ENCODE peak calls at places on chromosome 20, in seven cellular contexts. One of them, this sample, is unnamed.

GRCh38 chr20:8213831-8214587 is 81.9 kb downstream of the PLCB1 start:
- DNase-seq in A673: no peak
- DNase-seq in RKO: no peak
- DNase-seq in K562: no peak
- DNase-seq in left cardiac atrium: no peak
- DNase-seq in IMR-90: no peak
- DNase-seq in CD8-positive, alpha-beta T cell: no peak
- DNase-seq in this sample: no peak

GRCh38 chr20:56626367-56627121 is 2.6 kb upstream of the TFAP2C start:
- DNase-seq in A673: peak
- DNase-seq in RKO: no peak
- DNase-seq in K562: peak
- DNase-seq in left cardiac atrium: no peak
- DNase-seq in IMR-90: no peak
- DNase-seq in CD8-positive, alpha-beta T cell: no peak
- DNase-seq in this sample: no peak

GRCh38 chr20:59159822-59160740 is 3.5 kb upstream of the ZNF831 start:
- DNase-seq in A673: no peak
- DNase-seq in RKO: no peak
- DNase-seq in K562: no peak
- DNase-seq in left cardiac atrium: no peak
- DNase-seq in IMR-90: no peak
- DNase-seq in CD8-positive, alpha-beta T cell: no peak
- DNase-seq in this sample: no peak

GRCh38 chr20:47027042-47027441 is 132.4 kb downstream of the EYA2 start:
- DNase-seq in A673: no peak
- DNase-seq in RKO: no peak
- DNase-seq in K562: no peak
- DNase-seq in left cardiac atrium: no peak
- DNase-seq in IMR-90: no peak
- DNase-seq in CD8-positive, alpha-beta T cell: no peak
- DNase-seq in this sample: no peak

GRCh38 chr20:16349518-16350295 is 223.5 kb downstream of the KIF16B start:
- DNase-seq in A673: no peak
- DNase-seq in RKO: no peak
- DNase-seq in K562: no peak
- DNase-seq in left cardiac atrium: no peak
- DNase-seq in IMR-90: peak
- DNase-seq in CD8-positive, alpha-beta T cell: no peak
- DNase-seq in this sample: no peak

GRCh38 chr20:36645353-36645752 is 643 bp downstream of the SLA2 start:
- DNase-seq in A673: no peak
- DNase-seq in RKO: no peak
- DNase-seq in K562: no peak
- DNase-seq in left cardiac atrium: no peak
- DNase-seq in IMR-90: no peak
- DNase-seq in CD8-positive, alpha-beta T cell: no peak
- DNase-seq in this sample: no peak

GRCh38 chr20:24987244-24987643 is 5.3 kb downstream of the APMAP start:
- DNase-seq in A673: no peak
- DNase-seq in RKO: no peak
- DNase-seq in K562: no peak
- DNase-seq in left cardiac atrium: no peak
- DNase-seq in IMR-90: peak
- DNase-seq in CD8-positive, alpha-beta T cell: no peak
- DNase-seq in this sample: no peak

GRCh38 chr20:50759678-50760077 is 28.3 kb downstream of the PARD6B start:
- DNase-seq in A673: no peak
- DNase-seq in RKO: no peak
- DNase-seq in K562: no peak
- DNase-seq in left cardiac atrium: no peak
- DNase-seq in IMR-90: no peak
- DNase-seq in CD8-positive, alpha-beta T cell: no peak
- DNase-seq in this sample: no peak

This sample was measured in T-cell.